ENCODE peak calls at places on chromosomes 13 and 19, in seven cellular contexts. C is HepG2, L is K562, M is HCT116, A is SK-N-SH, G is H1, Q is GM12878. O is an unnamed sample.

GRCh38 chr13:48808689-48809088 is 155.0 kb downstream of the CYSLTR2 start:
- DNase-seq in C (peak), L (peak), M (no peak), A (no peak), G (no peak), Q (no peak), O (no peak)

GRCh38 chr19:43726736-43727592 is 11.1 kb downstream of the IRGC start:
- DNase-seq in C (no peak), L (no peak), M (no peak), A (no peak), G (no peak), Q (peak), O (no peak)

GRCh38 chr19:34274284-34274826 is 20.0 kb downstream of the GARRE1 start:
- DNase-seq in C (no peak), L (no peak), M (no peak), A (no peak), G (no peak), Q (no peak), O (no peak)

GRCh38 chr19:50639121-50640112 is at the start of gene SYT3:
- DNase-seq in C (no peak), L (peak), M (no peak), A (peak), G (peak), Q (no peak), O (peak)

GRCh38 chr19:12788682-12789097 is 2.6 kb upstream of the JUNB start:
- DNase-seq in C (peak), L (peak), M (no peak), A (peak), G (no peak), Q (peak), O (peak)

GRCh38 chr13:44317752-44318550 is 55.7 kb upstream of the SERP2 start:
- DNase-seq in C (no peak), L (no peak), M (no peak), A (no peak), G (no peak), Q (no peak), O (no peak)

GRCh38 chr19:47697863-47698609 is 15.2 kb upstream of the EHD2 start:
- DNase-seq in C (peak), L (peak), M (peak), A (peak), G (peak), Q (peak), O (peak)

GRCh38 chr13:75334634-75335447 is 147.1 kb downstream of the TBC1D4 start:
- DNase-seq in C (no peak), L (no peak), M (no peak), A (no peak), G (no peak), Q (no peak), O (no peak)

GRCh38 chr19:2983351-2984195 is 6.2 kb downstream of the TLE6 start:
- DNase-seq in C (no peak), L (no peak), M (no peak), A (peak), G (peak), Q (no peak), O (peak)

GRCh38 chr13:23965346-23965745 is 68.0 kb upstream of the C1QTNF9B start:
- DNase-seq in C (no peak), L (no peak), M (no peak), A (no peak), G (no peak), Q (no peak), O (no peak)

GRCh38 chr13:94947965-94948371 is 235.6 kb upstream of the SOX21 start:
- DNase-seq in C (no peak), L (no peak), M (no peak), A (no peak), G (no peak), Q (no peak), O (no peak)

GRCh38 chr19:6772028-6772865 is at the start of gene VAV1:
- DNase-seq in C (no peak), L (peak), M (no peak), A (peak), G (no peak), Q (peak), O (no peak)

GRCh38 chr19:7792286-7792685 is 29.2 kb downstream of the CLEC4M start:
- DNase-seq in C (no peak), L (no peak), M (no peak), A (no peak), G (no peak), Q (no peak), O (peak)

GRCh38 chr19:40717325-40717879 is 490 bp downstream of the ITPKC start:
- DNase-seq in C (no peak), L (peak), M (no peak), A (no peak), G (no peak), Q (no peak), O (peak)

GRCh38 chr13:44300895-44301638 is 72.6 kb upstream of the SERP2 start:
- DNase-seq in C (no peak), L (no peak), M (peak), A (no peak), G (no peak), Q (peak), O (peak)

GRCh38 chr19:3336680-3337523 is 29.5 kb upstream of the NFIC start:
- DNase-seq in C (peak), L (no peak), M (no peak), A (peak), G (no peak), Q (no peak), O (peak)

GRCh38 chr19:4097501-4097900 is 26.4 kb downstream of the MAP2K2 start:
- DNase-seq in C (no peak), L (no peak), M (no peak), A (no peak), G (no peak), Q (no peak), O (no peak)

GRCh38 chr19:38878575-38879399 is 712 bp upstream of the RINL start:
- DNase-seq in C (no peak), L (no peak), M (no peak), A (peak), G (no peak), Q (no peak), O (no peak)

DNA sequence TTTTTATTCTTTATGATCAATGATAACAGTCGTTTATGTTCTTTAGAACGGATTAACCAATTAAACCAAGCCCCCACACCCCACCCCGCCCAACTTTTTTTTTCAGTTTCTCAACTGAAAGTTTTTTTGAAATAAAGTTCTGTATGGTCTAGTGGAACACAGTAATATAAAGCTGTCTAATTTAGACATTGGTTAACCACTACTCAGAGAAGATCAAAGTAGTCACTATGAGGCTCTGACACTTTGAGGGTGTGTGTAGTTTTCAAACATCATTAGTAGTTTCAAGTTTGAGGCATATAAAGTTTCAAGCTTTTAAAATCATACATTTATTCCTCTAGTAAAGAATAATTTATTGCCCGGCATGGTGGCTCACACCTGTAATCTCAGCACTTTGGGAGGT is 413.2 kb downstream of the EFNB2 start:
- DNase-seq in C (no peak), L (no peak), M (no peak), A (no peak), G (no peak), Q (no peak), O (no peak)
- TF ChIP-seq JUND in C (no peak), L (no peak), M (no peak), A (no peak), G (no peak), Q (no peak), O (no peak)

GRCh38 chr13:113654591-113655357 is 3.2 kb downstream of the ATP4B start:
- DNase-seq in C (no peak), L (no peak), M (no peak), A (no peak), G (no peak), Q (no peak), O (no peak)
- TF ChIP-seq JUND in C (no peak), L (no peak), M (no peak), A (no peak), G (no peak), Q (no peak), O (no peak)

GRCh38 chr13:110993788-110994187 is 78.9 kb upstream of the ANKRD10 start:
- DNase-seq in C (no peak), L (no peak), M (no peak), A (no peak), G (no peak), Q (no peak), O (no peak)
- TF ChIP-seq JUND in C (no peak), L (no peak), M (no peak), A (no peak), G (no peak), Q (no peak), O (no peak)

DNA sequence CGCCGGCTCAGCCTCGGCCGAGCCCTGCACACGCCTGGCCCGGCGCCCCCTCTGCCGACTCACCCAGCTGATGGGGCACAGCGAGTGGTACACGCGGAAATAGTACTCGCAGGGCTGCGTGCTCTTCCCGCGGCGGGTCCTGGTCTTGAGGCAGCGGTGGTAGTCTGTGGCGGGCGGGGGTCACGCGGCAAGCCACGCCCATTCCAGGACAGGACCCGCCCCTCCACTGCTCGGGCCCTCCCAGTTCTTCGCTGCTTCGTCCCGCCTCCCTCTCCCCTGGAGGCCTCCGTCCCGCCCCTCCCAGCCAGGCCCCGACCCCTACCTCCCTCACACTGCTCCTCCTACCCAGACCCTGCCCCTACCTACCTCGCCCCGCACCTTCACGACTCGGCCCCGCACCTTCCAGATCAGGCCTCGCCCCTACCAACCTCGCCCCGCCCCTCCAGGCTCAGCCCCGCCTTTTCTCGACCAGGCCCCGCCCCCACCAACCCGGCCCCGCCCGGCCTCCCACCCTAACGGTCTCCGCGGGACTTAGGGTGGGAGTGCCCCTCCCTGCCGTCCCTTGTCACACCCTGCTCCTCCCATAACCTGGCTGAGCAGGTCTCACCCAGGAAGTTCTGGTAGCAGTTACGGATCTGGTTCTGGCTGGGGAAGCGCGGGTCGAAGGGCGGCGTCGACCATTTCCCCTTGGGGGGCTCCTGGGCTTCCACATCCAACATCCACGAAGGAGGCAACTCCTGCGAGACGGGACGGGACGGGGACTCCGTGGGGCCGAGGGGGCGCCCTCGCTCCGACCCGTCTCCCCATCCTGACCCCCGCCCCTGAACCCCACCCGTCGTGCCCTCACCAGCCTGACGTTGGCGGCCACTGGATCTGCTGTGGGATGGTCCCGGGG is 469 bp downstream of the COX6B2 start:
- DNase-seq in C (no peak), L (peak), M (peak), A (peak), G (peak), Q (no peak), O (peak)
- TF ChIP-seq JUND in C (no peak), L (no peak), M (no peak), A (no peak), G (no peak), Q (no peak), O (no peak)

GRCh38 chr13:26007774-26008173 is 44.0 kb downstream of the SHISA2 start:
- DNase-seq in C (no peak), L (no peak), M (no peak), A (no peak), G (no peak), Q (no peak), O (no peak)

GRCh38 chr13:26007261-26007765 is 44.5 kb downstream of the SHISA2 start:
- DNase-seq in C (no peak), L (no peak), M (no peak), A (no peak), G (no peak), Q (no peak), O (no peak)

GRCh38 chr13:26011996-26012688 is 39.7 kb downstream of the SHISA2 start:
- DNase-seq in C (no peak), L (no peak), M (no peak), A (no peak), G (peak), Q (no peak), O (no peak)

GRCh38 chr13:26010487-26011207 is 41.2 kb downstream of the SHISA2 start:
- DNase-seq in C (no peak), L (no peak), M (no peak), A (no peak), G (no peak), Q (no peak), O (no peak)

DNA sequence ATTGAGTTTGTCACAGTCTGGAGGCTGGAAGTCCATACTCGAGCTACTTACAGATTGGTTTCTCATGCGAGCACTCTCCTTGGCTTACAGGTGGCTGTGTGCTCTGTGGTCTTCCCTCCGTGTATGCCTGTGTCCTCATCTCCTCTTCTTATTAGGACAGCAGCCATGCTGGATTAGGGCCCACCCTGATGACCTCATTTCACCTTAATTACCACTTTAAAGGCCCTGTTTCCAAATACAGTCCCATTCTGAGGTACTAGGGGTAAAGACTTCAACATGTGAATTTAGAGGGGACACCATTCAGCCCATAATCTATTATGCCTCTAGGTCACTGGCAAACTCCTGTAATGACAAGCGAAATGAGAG is 40.6 kb downstream of the SHISA2 start:
- DNase-seq in C (no peak), L (no peak), M (no peak), A (no peak), G (no peak), Q (no peak), O (no peak)
- TF ChIP-seq JUND in C (no peak), L (no peak), M (no peak), A (no peak), G (no peak), Q (no peak), O (no peak)

GRCh38 chr13:73138276-73138950 is 79.6 kb downstream of the KLF5 start:
- DNase-seq in C (peak), L (no peak), M (no peak), A (no peak), G (no peak), Q (no peak), O (no peak)

GRCh38 chr13:73140804-73141203 is 82.0 kb downstream of the KLF5 start:
- DNase-seq in C (no peak), L (no peak), M (no peak), A (no peak), G (no peak), Q (no peak), O (no peak)

GRCh38 chr13:73133536-73133935 is 74.7 kb downstream of the KLF5 start:
- DNase-seq in C (no peak), L (no peak), M (no peak), A (no peak), G (no peak), Q (no peak), O (peak)

GRCh38 chr13:73138967-73139491 is 80.2 kb downstream of the KLF5 start:
- DNase-seq in C (no peak), L (no peak), M (no peak), A (no peak), G (no peak), Q (no peak), O (no peak)

DNA sequence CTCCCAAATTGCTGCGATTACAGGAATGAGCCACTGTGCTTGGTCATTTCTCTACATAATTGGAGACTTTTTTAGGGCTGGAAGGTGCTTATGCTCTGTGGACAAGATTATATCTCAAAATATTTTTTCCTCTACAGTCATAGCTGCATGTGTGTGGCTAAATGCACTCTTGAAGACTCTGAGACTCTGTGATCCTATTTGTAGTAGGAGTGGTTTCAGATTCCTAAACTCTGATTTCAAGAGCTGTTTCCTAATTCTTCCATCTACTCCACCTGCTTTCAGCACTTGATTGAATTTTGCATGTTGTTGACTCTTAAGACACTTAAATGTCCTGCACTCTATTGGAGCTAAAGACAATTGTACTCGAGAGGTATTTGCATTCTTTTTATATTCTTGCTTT is 78.0 kb downstream of the KLF5 start:
- DNase-seq in C (no peak), L (no peak), M (no peak), A (no peak), G (no peak), Q (no peak), O (no peak)
- TF ChIP-seq JUND in C (no peak), L (no peak), M (no peak), A (no peak), G (no peak), Q (no peak), O (no peak)

GRCh38 chr13:83878691-83879410 is 3.4 kb downstream of the SLITRK1 start:
- DNase-seq in C (no peak), L (no peak), M (no peak), A (no peak), G (peak), Q (no peak), O (no peak)

GRCh38 chr13:83876546-83876945 is 5.7 kb downstream of the SLITRK1 start:
- DNase-seq in C (no peak), L (no peak), M (no peak), A (no peak), G (no peak), Q (peak), O (no peak)

GRCh38 chr13:83879431-83880171 is 2.7 kb downstream of the SLITRK1 start:
- DNase-seq in C (no peak), L (no peak), M (no peak), A (no peak), G (peak), Q (no peak), O (no peak)

GRCh38 chr13:83880275-83881027 is 1.8 kb downstream of the SLITRK1 start:
- DNase-seq in C (no peak), L (no peak), M (no peak), A (no peak), G (peak), Q (no peak), O (no peak)

GRCh38 chr13:83877901-83878300 is 4.4 kb downstream of the SLITRK1 start:
- DNase-seq in C (no peak), L (no peak), M (no peak), A (no peak), G (no peak), Q (no peak), O (no peak)
- TF ChIP-seq JUND in C (no peak), L (no peak), M (no peak), A (no peak), G (no peak), Q (no peak), O (no peak)

O was measured in T47D.